ENCODE peak calls at places on chromosomes 5 and 9, in eight cellular contexts. M is pons; O is cardiac septum; L is activated CD4-positive, alpha-beta T cell treated with anti-CD3 and anti-CD28 coated beads for 48 hours; A is T-cell; B is non-pigmented ciliary epithelial cell; N is fibroblast of mammary gland; T is HL-60. J is an unnamed sample.

GRCh38 chr9:121637441-121638222 is 13.8 kb upstream of the DAB2IP start:
- DNase-seq in M (peak), O (no peak), N (peak), L (no peak), B (no peak), A (no peak), T (no peak), J (no peak)

GRCh38 chr5:168578006-168578405 is 1.2 kb downstream of the PANK3 start:
- DNase-seq in T (no peak), N (peak), L (no peak), B (peak), A (no peak), M (no peak), O (no peak), J (no peak)

GRCh38 chr9:97470076-97470475 is 31.4 kb upstream of the TMOD1 start:
- DNase-seq in T (no peak), L (no peak), B (no peak), N (no peak), M (peak), A (no peak), O (no peak), J (no peak)

GRCh38 chr5:6598351-6598900 is 34.4 kb downstream of the NSUN2 start:
- DNase-seq in M (no peak), A (no peak), N (peak), O (no peak), L (no peak), T (no peak), B (no peak), J (no peak)

GRCh38 chr5:157750320-157750719 is 6.8 kb downstream of the LSM11 start:
- DNase-seq in N (peak), L (no peak), T (no peak), B (no peak), A (no peak), M (no peak), O (no peak), J (no peak)

GRCh38 chr9:15849871-15850270 is 297.0 kb downstream of the CCDC171 start:
- DNase-seq in A (no peak), N (no peak), L (no peak), T (no peak), O (no peak), M (no peak), B (no peak), J (no peak)

GRCh38 chr5:173590436-173591299 is 25.8 kb downstream of the BOD1 start:
- DNase-seq in N (no peak), M (no peak), A (no peak), L (no peak), B (no peak), T (no peak), O (no peak), J (no peak)

GRCh38 chr5:424259-425110 is 18.5 kb upstream of the EXOC3 start:
- DNase-seq in M (peak), T (no peak), L (no peak), B (no peak), O (peak), N (peak), A (no peak), J (peak)

GRCh38 chr5:71533142-71533541 is 54.0 kb upstream of the MCCC2 start:
- DNase-seq in B (no peak), A (no peak), L (no peak), T (peak), N (peak), M (no peak), O (no peak), J (no peak)

GRCh38 chr5:102583663-102584062 is 84.9 kb upstream of the SLCO6A1 start:
- DNase-seq in B (no peak), N (peak), L (no peak), T (no peak), O (no peak), M (peak), A (no peak), J (no peak)

GRCh38 chr9:36451949-36452348 is 51.9 kb upstream of the RNF38 start:
- DNase-seq in B (no peak), T (no peak), M (no peak), L (no peak), O (no peak), N (no peak), A (no peak), J (no peak)

GRCh38 chr5:122447941-122448340 is 135.9 kb downstream of the SNCAIP start:
- DNase-seq in T (no peak), A (no peak), M (no peak), L (no peak), B (no peak), N (no peak), O (no peak), J (no peak)

GRCh38 chr9:117354252-117354847 is 60.5 kb downstream of the ASTN2 start:
- DNase-seq in N (no peak), O (no peak), T (no peak), M (no peak), L (no peak), A (no peak), B (no peak), J (no peak)

GRCh38 chr5:123092696-123093095 is 3.7 kb downstream of the PRDM6 start:
- DNase-seq in O (no peak), T (no peak), N (no peak), B (no peak), L (no peak), A (no peak), M (no peak), J (no peak)

GRCh38 chr5:78627175-78627574 is 21.4 kb downstream of the LHFPL2 start:
- DNase-seq in N (peak), L (no peak), B (no peak), T (no peak), A (no peak), M (peak), O (no peak), J (no peak)

GRCh38 chr5:59713488-59713844 is 180.1 kb downstream of the PDE4D start:
- DNase-seq in M (no peak), T (no peak), L (no peak), B (no peak), A (no peak), O (no peak), N (no peak), J (no peak)

GRCh38 chr5:167642779-167643517 is 648.5 kb upstream of the WWC1 start:
- DNase-seq in L (no peak), T (no peak), A (no peak), B (peak), M (no peak), O (no peak), N (peak), J (no peak)

GRCh38 chr5:134873494-134873893 is 677 bp upstream of the TXNDC15 start:
- DNase-seq in L (peak), M (no peak), N (peak), B (no peak), A (no peak), T (no peak), O (no peak), J (no peak)

GRCh38 chr5:79802404-79802803 is 112.8 kb downstream of the CMYA5 start:
- DNase-seq in B (no peak), L (no peak), A (no peak), O (no peak), T (no peak), N (no peak), M (no peak), J (no peak)

GRCh38 chr5:152056931-152057330 is 132.3 kb upstream of the GLRA1 start:
- DNase-seq in N (no peak), O (no peak), T (no peak), L (no peak), M (no peak), A (no peak), B (no peak), J (no peak)

GRCh38 chr9:88183798-88184495 is 45.7 kb upstream of the SPATA31C2 start:
- DNase-seq in A (no peak), T (no peak), L (no peak), O (no peak), B (no peak), M (no peak), N (no peak), J (no peak)

GRCh38 chr5:22088517-22088916 is 764.6 kb downstream of the CDH12 start:
- DNase-seq in B (no peak), M (no peak), O (no peak), A (no peak), L (no peak), T (no peak), N (no peak), J (no peak)

GRCh38 chr9:112074250-112075008 is 100.7 kb downstream of the SUSD1 start:
- DNase-seq in B (peak), L (peak), T (peak), A (peak), O (no peak), M (peak), N (peak), J (no peak)

GRCh38 chr5:34459908-34460307 is 196.2 kb upstream of the RAI14 start:
- DNase-seq in T (no peak), A (no peak), B (no peak), M (no peak), L (no peak), O (no peak), N (peak), J (no peak)

GRCh38 chr5:38996123-38996522 is 78.1 kb downstream of the RICTOR start:
- DNase-seq in M (no peak), O (no peak), N (no peak), A (no peak), B (no peak), T (no peak), L (no peak), J (no peak)

GRCh38 chr9:78599939-78600338 is 303.0 kb downstream of the PSAT1 start:
- DNase-seq in A (no peak), L (no peak), B (no peak), N (no peak), T (no peak), M (no peak), O (no peak), J (no peak)

GRCh38 chr5:173793677-173794570 is 94.2 kb upstream of the CPEB4 start:
- DNase-seq in B (no peak), A (no peak), N (no peak), O (no peak), T (no peak), M (no peak), L (no peak), J (peak)

GRCh38 chr9:16727452-16728127 is 142.9 kb downstream of the BNC2 start:
- DNase-seq in B (no peak), N (peak), T (no peak), A (no peak), O (no peak), L (no peak), M (no peak), J (no peak)

GRCh38 chr5:155004138-155004744 is 9.3 kb upstream of the KIF4B start:
- DNase-seq in A (no peak), M (no peak), T (no peak), L (peak), N (no peak), O (no peak), B (no peak), J (no peak)

GRCh38 chr9:122383992-122384461 is 13.2 kb downstream of the PTGS1 start:
- DNase-seq in O (no peak), N (peak), M (no peak), L (no peak), A (no peak), B (no peak), T (no peak), J (no peak)

GRCh38 chr5:8229551-8229950 is 360.6 kb downstream of the MTRR start:
- DNase-seq in N (no peak), M (no peak), T (no peak), L (no peak), A (no peak), O (no peak), B (no peak), J (no peak)

GRCh38 chr5:151461312-151461711 is 13.9 kb downstream of the SLC36A1 start:
- DNase-seq in A (no peak), B (no peak), L (no peak), M (no peak), N (no peak), T (no peak), O (no peak), J (no peak)

GRCh38 chr9:134809296-134809695 is 71.3 kb upstream of the FCN2 start:
- DNase-seq in T (no peak), A (no peak), L (no peak), B (no peak), O (no peak), N (no peak), M (no peak), J (no peak)

GRCh38 chr9:128081052-128081451 is 13.0 kb downstream of the SLC25A25 start:
- DNase-seq in B (no peak), A (no peak), T (no peak), O (no peak), N (peak), L (no peak), M (no peak), J (no peak)

GRCh38 chr9:2872307-2872940 is 28.5 kb upstream of the PUM3 start:
- DNase-seq in A (no peak), T (no peak), N (peak), O (no peak), B (no peak), L (no peak), M (peak), J (no peak)

GRCh38 chr5:32932231-32932935 is 221.3 kb downstream of the NPR3 start:
- DNase-seq in T (no peak), B (no peak), A (no peak), M (no peak), N (peak), O (no peak), L (no peak), J (no peak)